ENCODE peak calls at places on chromosomes 6 and 20, in eight cellular contexts. C is GM23338; L is CD4-positive, CD25-positive, alpha-beta regulatory T cell; H is body of pancreas; S is A673; O is lung; B is OCI-LY7; M is GM12878. J is an unnamed sample.

GRCh38 chr6:139219271-139219729 is 72.5 kb downstream of the TXLNB start:
- DNase-seq in B (peak; percentile 96), C (peak; percentile 86), H (peak; percentile 92), M (peak; percentile 82), O (peak; percentile 77), S (peak; percentile 90), L (peak; percentile 90), J (peak; percentile 99)

GRCh38 chr6:106147476-106147875 is 61.3 kb downstream of the PRDM1 start:
- DNase-seq in S (no peak), L (no peak), M (no peak), O (no peak), C (no peak), B (no peak), H (no peak), J (no peak)

GRCh38 chr6:104623052-104623690 is 236.5 kb downstream of the HACE1 start:
- DNase-seq in C (peak; percentile 80), M (no peak), S (peak; percentile 46), L (no peak), B (peak; percentile 75), O (no peak), H (no peak), J (peak; percentile 8)

GRCh38 chr6:85058806-85059205 is 294.4 kb upstream of the TBX18 start:
- DNase-seq in C (no peak), B (no peak), M (no peak), O (no peak), L (no peak), S (no peak), H (no peak), J (no peak)

GRCh38 chr6:13467216-13467600 is 20.2 kb downstream of the GFOD1 start:
- DNase-seq in M (no peak), H (peak; percentile 49), O (no peak), L (no peak), B (no peak), C (no peak), S (no peak), J (peak; percentile 37)

GRCh38 chr6:100915876-100916275 is 34.7 kb upstream of the ASCC3 start:
- DNase-seq in O (no peak), H (no peak), C (no peak), B (no peak), S (no peak), M (no peak), L (no peak), J (no peak)

GRCh38 chr20:49675368-49676151 is 38.1 kb downstream of the B4GALT5 start:
- DNase-seq in B (no peak), C (no peak), H (no peak), L (no peak), M (peak; percentile 86), S (no peak), O (no peak), J (no peak)

GRCh38 chr6:141953072-141953471 is 179.7 kb upstream of the GJE1 start:
- DNase-seq in B (peak; percentile 3), S (no peak), O (no peak), H (no peak), C (no peak), M (no peak), L (no peak), J (no peak)

GRCh38 chr6:147935656-147936055 is 407.0 kb upstream of the SASH1 start:
- DNase-seq in C (no peak), S (no peak), L (no peak), M (no peak), O (no peak), B (no peak), H (no peak), J (no peak)

GRCh38 chr6:12232339-12232738 is 57.8 kb upstream of the EDN1 start:
- DNase-seq in L (peak; percentile 50), S (no peak), C (no peak), M (peak; percentile 21), H (no peak), O (no peak), B (no peak), J (no peak)

GRCh38 chr6:158043008-158043407 is 61.3 kb downstream of the SYNJ2 start:
- DNase-seq in C (no peak), S (no peak), L (no peak), M (no peak), H (no peak), O (no peak), B (no peak), J (no peak)

GRCh38 chr6:7958464-7958863 is 47.9 kb upstream of the TXNDC5 start:
- DNase-seq in C (no peak), L (no peak), H (no peak), B (no peak), S (no peak), O (no peak), M (no peak), J (no peak)

GRCh38 chr6:112253842-112254816 is at the start of gene LAMA4:
- DNase-seq in O (peak; percentile 29), S (peak; percentile 51), H (peak; percentile 29), L (no peak), C (peak; percentile 68), B (no peak), M (no peak), J (peak; percentile 54)

GRCh38 chr6:166906376-166907044 is 49.8 kb downstream of the RNASET2 start:
- DNase-seq in S (no peak), B (no peak), H (no peak), L (no peak), M (no peak), C (no peak), O (no peak), J (no peak)

GRCh38 chr6:140572129-140572528 is 1197.7 kb upstream of the CITED2 start:
- DNase-seq in B (no peak), S (peak; percentile 89), C (no peak), M (no peak), O (no peak), H (no peak), L (no peak), J (no peak)

GRCh38 chr6:47144306-47144705 is 102.2 kb upstream of the ADGRF1 start:
- DNase-seq in B (no peak), O (no peak), C (peak; percentile 36), L (no peak), S (no peak), H (no peak), M (no peak), J (no peak)

GRCh38 chr6:26294276-26294675 is 70.7 kb upstream of the BTN3A2 start:
- DNase-seq in B (no peak), M (no peak), L (no peak), H (no peak), C (no peak), S (no peak), O (no peak), J (no peak)
- H3K27ac ChIP-seq in B (no peak overlapping the region), M (no peak overlapping the region), L (no peak overlapping the region), H (no peak overlapping the region), C (no peak overlapping the region), S (no peak overlapping the region), O (no peak overlapping the region), J (no peak overlapping the region)

DNA sequence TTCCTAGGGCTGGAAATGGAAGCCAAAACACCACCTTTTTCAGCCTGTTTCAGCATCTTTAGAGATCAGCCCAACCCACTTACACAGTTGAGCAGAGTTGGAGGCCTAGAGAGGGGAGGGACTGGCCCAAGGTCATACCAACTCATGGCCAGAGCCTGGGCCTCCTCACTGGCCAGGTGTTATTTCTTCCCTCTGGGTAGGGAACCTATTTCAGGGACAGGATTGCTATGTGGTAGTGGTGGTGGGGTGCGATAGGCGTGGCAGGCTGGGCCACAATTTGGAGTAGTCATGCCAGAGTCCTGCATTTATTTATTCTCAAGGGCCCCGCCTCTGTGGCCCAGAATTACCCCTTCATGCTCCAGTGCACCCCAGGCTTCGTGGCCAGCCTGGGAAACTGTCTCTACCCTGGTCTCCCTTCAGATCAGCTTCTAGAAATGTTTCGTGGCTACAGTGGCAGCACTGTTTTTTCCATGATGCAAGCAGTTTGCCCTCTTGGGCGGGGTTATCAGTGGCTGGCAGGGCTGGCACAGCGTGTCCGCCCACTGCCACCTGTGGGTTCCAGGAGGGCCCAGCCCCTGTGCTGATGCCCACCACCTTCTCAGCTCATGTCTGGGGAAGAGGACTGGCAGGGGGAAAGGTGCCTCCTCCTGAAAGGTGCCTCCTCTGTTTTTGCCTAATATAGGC is 6.2 kb downstream of the VEGFA start:
- DNase-seq in S (no peak), O (no peak), M (peak; percentile 44), B (no peak), L (no peak), H (peak; percentile 80), C (no peak), J (no peak)
- H3K27ac ChIP-seq in S (peak overlapping the region; percentile 98), O (no peak overlapping the region), M (no peak overlapping the region), B (no peak overlapping the region), L (no peak overlapping the region), H (peak overlapping the region; percentile 97), C (no peak overlapping the region), J (no peak overlapping the region)

DNA sequence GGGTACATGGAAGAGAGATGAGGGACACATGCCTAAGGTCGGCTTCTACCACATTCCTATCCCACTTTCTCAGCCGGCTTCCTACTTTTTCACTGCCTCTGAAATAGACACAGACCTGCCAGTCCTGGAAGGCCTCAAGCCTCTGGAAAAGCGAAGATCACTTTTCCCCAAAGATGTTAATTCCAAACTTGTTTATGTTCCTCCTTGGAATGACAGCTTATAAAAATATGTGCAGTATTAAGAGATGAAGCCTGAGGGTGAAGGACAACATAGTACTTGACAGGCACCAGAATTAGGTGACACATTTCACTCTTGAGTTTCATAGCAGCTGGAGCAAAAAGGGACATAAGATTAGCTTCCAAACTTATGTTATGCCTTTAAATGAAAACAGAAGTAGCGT is 25.2 kb downstream of the FOXO3 start:
- DNase-seq in C (no peak), L (no peak), O (no peak), B (no peak), M (no peak), S (no peak), H (no peak), J (no peak)
- H3K27ac ChIP-seq in C (no peak overlapping the region), L (no peak overlapping the region), O (peak overlapping the region; percentile 76), B (no peak overlapping the region), M (no peak overlapping the region), S (no peak overlapping the region), H (peak overlapping the region; percentile 27), J (no peak overlapping the region)

GRCh38 chr20:34332262-34332920 is 29.2 kb upstream of the AHCY start:
- DNase-seq in C (no peak), L (no peak), B (no peak), S (no peak), O (no peak), H (no peak), M (no peak), J (no peak)

GRCh38 chr20:34334654-34335407 is 28.2 kb upstream of the ITCH start:
- DNase-seq in L (no peak), O (no peak), B (no peak), H (no peak), C (no peak), S (no peak), M (no peak), J (peak; percentile 93)

GRCh38 chr20:34337544-34337943 is 25.5 kb upstream of the ITCH start:
- DNase-seq in M (no peak), O (no peak), H (no peak), C (no peak), L (no peak), B (no peak), S (no peak), J (peak; percentile 47)

GRCh38 chr20:34331838-34332237 is 28.7 kb upstream of the AHCY start:
- DNase-seq in H (no peak), O (no peak), C (no peak), S (no peak), M (no peak), L (no peak), B (no peak), J (no peak)

DNA sequence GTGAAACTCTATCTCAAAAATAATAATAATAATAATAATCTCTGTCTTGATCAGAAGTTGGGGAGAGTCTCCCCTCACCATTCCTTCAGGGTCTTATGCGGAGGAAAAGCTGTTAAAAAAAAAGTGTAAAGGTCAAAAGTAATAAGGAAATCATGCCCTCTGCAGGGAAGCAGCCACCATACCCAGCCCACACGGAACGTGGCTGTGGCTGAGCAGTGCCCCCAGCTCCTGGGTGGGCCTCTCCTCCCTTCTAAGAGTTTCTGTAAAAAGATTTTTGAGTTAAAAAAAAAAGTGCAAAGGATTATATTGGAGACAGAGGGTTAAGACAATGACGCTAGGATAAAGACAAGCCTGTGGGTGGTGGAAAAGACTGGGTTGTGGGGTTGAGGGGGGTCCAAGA is 29.3 kb upstream of the ITCH start:
- DNase-seq in C (no peak), S (no peak), O (no peak), L (no peak), H (no peak), B (no peak), M (no peak), J (peak; percentile 32)
- H3K27ac ChIP-seq in C (no peak overlapping the region), S (no peak overlapping the region), O (no peak overlapping the region), L (no peak overlapping the region), H (no peak overlapping the region), B (no peak overlapping the region), M (no peak overlapping the region), J (peak overlapping the region; percentile 23)

J was measured in SJCRH30.